ENCODE peak calls at places on chromosomes 2 and 18, in four cellular contexts. J is H1, G is HepG2, X is GM12878. K is an unnamed sample.

GRCh38 chr2:232894746-232895145 is 24.7 kb downstream of the SNORC start:
- DNase-seq in J (no peak), G (no peak), X (no peak), K (no peak)

GRCh38 chr2:46119453-46119852 is 177.8 kb upstream of the EPAS1 start:
- DNase-seq in J (no peak), G (peak; percentile 48), X (no peak), K (no peak)

GRCh38 chr2:71358931-71359671 is 27.5 kb downstream of the ZNF638 start:
- DNase-seq in J (no peak), G (no peak), X (no peak), K (no peak)

GRCh38 chr2:158958365-158958764 is 10.1 kb upstream of the TANC1 start:
- DNase-seq in J (no peak), G (no peak), X (no peak), K (no peak)

GRCh38 chr2:77054938-77055337 is 467.2 kb downstream of the LRRTM4 start:
- DNase-seq in J (peak; percentile 49), G (no peak), X (no peak), K (no peak)

GRCh38 chr2:47561906-47562305 is 158.9 kb downstream of the MSH2 start:
- DNase-seq in J (no peak), G (no peak), X (no peak), K (no peak)

GRCh38 chr18:73691118-73691517 is 456.5 kb downstream of the FBXO15 start:
- DNase-seq in J (no peak), G (no peak), X (no peak), K (no peak)

GRCh38 chr18:72675394-72675793 is 131.3 kb upstream of the CBLN2 start:
- DNase-seq in J (no peak), G (no peak), X (no peak), K (no peak)

GRCh38 chr2:81324046-81324445 is 1019.5 kb upstream of the LRRTM1 start:
- DNase-seq in J (no peak), G (peak; percentile 16), X (no peak), K (no peak)

GRCh38 chr18:71450258-71450657 is 1093.9 kb downstream of the CBLN2 start:
- DNase-seq in J (no peak), G (no peak), X (no peak), K (no peak)

GRCh38 chr2:79994161-79994560 is 310.4 kb downstream of the LRRTM1 start:
- DNase-seq in J (no peak), G (no peak), X (no peak), K (no peak)

GRCh38 chr2:238098854-238099708 is 1.1 kb upstream of the ESPNL start:
- DNase-seq in J (peak; percentile 38), G (no peak), X (no peak), K (no peak)

GRCh38 chr2:229884775-229885699 is 36.8 kb downstream of the TRIP12 start:
- DNase-seq in J (no peak), G (no peak), X (no peak), K (no peak)

GRCh38 chr2:236608308-236608564 is 38.6 kb downstream of the ACKR3 start:
- DNase-seq in J (no peak), G (no peak), X (no peak), K (no peak)

GRCh38 chr2:208369091-208369490 is 37.5 kb upstream of the PTH2R start:
- DNase-seq in J (no peak), G (peak; percentile 83), X (no peak), K (no peak)

GRCh38 chr2:102478686-102479470 is 5.9 kb downstream of the SLC9A4 start:
- DNase-seq in J (peak; percentile 69), G (no peak), X (no peak), K (no peak)

GRCh38 chr2:238097988-238098853 is 1.9 kb upstream of the ESPNL start:
- DNase-seq in J (peak; percentile 85), G (no peak), X (no peak), K (peak; percentile 96)

GRCh38 chr2:61887684-61888303 is 662 bp downstream of the CCT4 start:
- DNase-seq in J (no peak), G (peak; percentile 41), X (no peak), K (no peak)

GRCh38 chr18:80009661-80010550 is 21.5 kb upstream of the TXNL4A start:
- DNase-seq in J (no peak), G (no peak), X (no peak), K (no peak)

GRCh38 chr18:9642799-9643445 is 28.6 kb upstream of the PPP4R1 start:
- DNase-seq in J (no peak), G (no peak), X (no peak), K (no peak)

GRCh38 chr18:35964319-35964718 is 8.2 kb upstream of the RMP24 start:
- DNase-seq in J (no peak), G (no peak), X (no peak), K (no peak)

GRCh38 chr18:35962320-35962719 is 10.2 kb upstream of the RMP24 start:
- DNase-seq in J (no peak), G (peak; percentile 27), X (no peak), K (no peak)
- TF ChIP-seq KDM1A in J (no peak), G (no peak), X (no peak), K (no peak)

GRCh38 chr2:211836409-211836808 is 702.2 kb downstream of the ERBB4 start:
- DNase-seq in J (no peak), G (no peak), X (no peak), K (no peak)
- TF ChIP-seq JUND in J (no peak), G (no peak), X (no peak), K (no peak)

GRCh38 chr2:131121464-131121863 is 16.3 kb downstream of the PLEKHB2 start:
- DNase-seq in J (no peak), G (no peak), X (no peak), K (no peak)
- TF ChIP-seq KDM1A in J (no peak), G (no peak), X (no peak), K (no peak)

GRCh38 chr2:239290618-239291504 is 110.0 kb downstream of the HDAC4 start:
- DNase-seq in J (no peak), G (no peak), X (no peak), K (no peak)
- TF ChIP-seq JUND in J (no peak), G (no peak), X (no peak), K (no peak)

GRCh38 chr2:88500691-88501090 is 48.2 kb upstream of the FOXI3 start:
- DNase-seq in J (no peak), G (no peak), X (no peak), K (no peak)
- TF ChIP-seq KDM1A in J (no peak), G (no peak), X (no peak), K (no peak)